ENCODE peak calls at places on chromosomes 4 and X, in five cellular contexts. One of them, this sample, is unnamed.

GRCh38 chr4:156021298-156021697 is 67.6 kb upstream of the CTSO start:
- DNase-seq in cardiac muscle cell: no peak
- DNase-seq in choroid plexus epithelial cell: no peak
- DNase-seq in MG63: no peak
- DNase-seq in keratinocyte: no peak
- DNase-seq in this sample: no peak

GRCh38 chr4:125833-126232 is 1.5 kb downstream of the ZNF718 start:
- DNase-seq in choroid plexus epithelial cell: no peak
- DNase-seq in keratinocyte: no peak
- DNase-seq in cardiac muscle cell: no peak
- DNase-seq in MG63: no peak
- DNase-seq in this sample: no peak

GRCh38 chr4:128517739-128518510 is 230.3 kb upstream of the PGRMC2 start:
- DNase-seq in keratinocyte: no peak
- DNase-seq in choroid plexus epithelial cell: peak
- DNase-seq in cardiac muscle cell: no peak
- DNase-seq in MG63: peak
- DNase-seq in this sample: peak

GRCh38 chrX:14030248-14030592 is 528 bp upstream of the GEMIN8 start:
- DNase-seq in keratinocyte: no peak
- DNase-seq in MG63: no peak
- DNase-seq in choroid plexus epithelial cell: peak
- DNase-seq in cardiac muscle cell: no peak
- DNase-seq in this sample: no peak

GRCh38 chr4:83248486-83248885 is 36.1 kb downstream of the COQ2 start:
- DNase-seq in choroid plexus epithelial cell: no peak
- DNase-seq in cardiac muscle cell: no peak
- DNase-seq in keratinocyte: no peak
- DNase-seq in MG63: peak
- DNase-seq in this sample: no peak

GRCh38 chrX:42752730-42753129 is 25.2 kb downstream of the PPP1R2C start:
- DNase-seq in keratinocyte: no peak
- DNase-seq in choroid plexus epithelial cell: no peak
- DNase-seq in MG63: no peak
- DNase-seq in cardiac muscle cell: no peak
- DNase-seq in this sample: no peak

GRCh38 chrX:77668391-77669237 is 117.4 kb downstream of the ATRX start:
- DNase-seq in MG63: no peak
- DNase-seq in cardiac muscle cell: no peak
- DNase-seq in choroid plexus epithelial cell: peak
- DNase-seq in keratinocyte: no peak
- DNase-seq in this sample: no peak

GRCh38 chrX:108165349-108166111 is 74.0 kb downstream of the ATG4A start:
- DNase-seq in MG63: peak
- DNase-seq in cardiac muscle cell: peak
- DNase-seq in keratinocyte: no peak
- DNase-seq in choroid plexus epithelial cell: peak
- DNase-seq in this sample: no peak

GRCh38 chr4:176277162-176277904 is 8.3 kb upstream of the ASB5 start:
- DNase-seq in MG63: peak
- DNase-seq in keratinocyte: no peak
- DNase-seq in cardiac muscle cell: peak
- DNase-seq in choroid plexus epithelial cell: peak
- DNase-seq in this sample: no peak

GRCh38 chr4:119647558-119647957 is 19.0 kb upstream of the PDE5A start:
- DNase-seq in keratinocyte: no peak
- DNase-seq in choroid plexus epithelial cell: peak
- DNase-seq in MG63: peak
- DNase-seq in cardiac muscle cell: no peak
- DNase-seq in this sample: no peak

GRCh38 chrX:25858273-25858880 is 279.8 kb upstream of the MAGEB18 start:
- DNase-seq in MG63: no peak
- DNase-seq in cardiac muscle cell: no peak
- DNase-seq in keratinocyte: no peak
- DNase-seq in choroid plexus epithelial cell: peak
- DNase-seq in this sample: no peak

GRCh38 chr4:121164291-121164690 is at the start of gene TNIP3:
- DNase-seq in choroid plexus epithelial cell: peak
- DNase-seq in MG63: peak
- DNase-seq in cardiac muscle cell: no peak
- DNase-seq in keratinocyte: no peak
- DNase-seq in this sample: no peak

GRCh38 chr4:133711817-133712216 is 489.8 kb downstream of the PABPC4L start:
- DNase-seq in cardiac muscle cell: no peak
- DNase-seq in MG63: no peak
- DNase-seq in keratinocyte: no peak
- DNase-seq in choroid plexus epithelial cell: peak
- DNase-seq in this sample: no peak

GRCh38 chr4:113730467-113731216 is 30.9 kb downstream of the CAMK2D start:
- DNase-seq in choroid plexus epithelial cell: no peak
- DNase-seq in MG63: no peak
- DNase-seq in cardiac muscle cell: no peak
- DNase-seq in keratinocyte: no peak
- DNase-seq in this sample: no peak

GRCh38 chr4:2790583-2791517 is 2.0 kb upstream of the SH3BP2 start:
- DNase-seq in keratinocyte: no peak
- DNase-seq in choroid plexus epithelial cell: no peak
- DNase-seq in cardiac muscle cell: no peak
- DNase-seq in MG63: no peak
- DNase-seq in this sample: no peak

GRCh38 chr4:7971881-7972500 is 32.3 kb upstream of the AFAP1 start:
- DNase-seq in choroid plexus epithelial cell: peak
- DNase-seq in keratinocyte: peak
- DNase-seq in cardiac muscle cell: no peak
- DNase-seq in MG63: no peak
- DNase-seq in this sample: no peak

GRCh38 chr4:7967501-7968261 is 28.0 kb upstream of the AFAP1 start:
- DNase-seq in cardiac muscle cell: no peak
- DNase-seq in keratinocyte: no peak
- DNase-seq in MG63: peak
- DNase-seq in choroid plexus epithelial cell: peak
- DNase-seq in this sample: no peak

GRCh38 chr4:7971159-7971631 is 31.5 kb upstream of the AFAP1 start:
- DNase-seq in choroid plexus epithelial cell: no peak
- DNase-seq in keratinocyte: no peak
- DNase-seq in MG63: no peak
- DNase-seq in cardiac muscle cell: no peak
- DNase-seq in this sample: no peak

GRCh38 chr4:7968262-7968896 is 28.7 kb upstream of the AFAP1 start:
- DNase-seq in MG63: no peak
- DNase-seq in choroid plexus epithelial cell: no peak
- DNase-seq in cardiac muscle cell: no peak
- DNase-seq in keratinocyte: no peak
- DNase-seq in this sample: no peak

DNA sequence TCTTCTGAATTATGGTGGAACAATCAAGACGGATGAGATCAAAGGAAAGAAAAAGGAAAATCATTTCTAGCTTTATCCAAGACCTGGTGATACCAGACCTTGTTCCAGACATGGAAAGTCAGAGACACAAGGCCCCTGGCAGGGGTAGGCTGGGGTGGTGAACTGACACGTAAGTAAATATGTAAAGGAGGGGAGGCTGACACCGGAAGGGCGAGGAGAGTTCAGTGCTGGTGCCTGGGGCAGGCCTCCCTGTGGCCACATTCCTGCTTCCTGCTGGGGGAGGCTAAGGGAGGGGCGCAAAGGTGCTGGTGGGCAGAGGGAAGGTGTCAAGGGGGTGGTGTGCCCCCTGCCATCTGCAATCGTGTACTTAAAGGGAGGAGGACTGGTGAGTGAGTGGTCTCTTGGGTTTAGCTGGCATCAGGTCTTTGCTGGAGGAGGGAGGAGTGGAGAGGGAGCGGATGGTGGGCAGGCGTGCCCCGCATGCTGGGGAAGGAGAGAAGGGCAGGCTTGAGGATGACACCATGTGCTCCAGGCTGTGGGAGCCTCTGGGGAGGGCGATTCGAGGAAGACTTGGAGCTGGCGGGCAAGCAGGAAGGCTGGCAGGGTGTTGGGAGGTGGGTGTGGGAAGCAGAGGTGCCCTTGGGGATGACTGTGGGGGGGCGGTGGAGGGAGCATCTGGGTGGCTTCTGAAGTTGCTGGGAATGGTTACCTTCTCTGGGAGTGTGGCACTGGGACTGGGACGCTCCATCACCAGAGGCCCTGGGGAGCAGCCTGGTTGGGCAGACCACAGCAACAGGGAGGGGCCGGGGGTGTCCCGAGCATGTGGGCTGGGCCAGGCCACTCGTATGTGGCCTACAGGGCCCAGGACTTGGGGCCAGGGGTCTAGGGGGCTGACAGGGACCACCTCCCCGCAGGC is 30.6 kb upstream of the AFAP1 start:
- DNase-seq in choroid plexus epithelial cell: peak
- DNase-seq in keratinocyte: no peak
- DNase-seq in cardiac muscle cell: no peak
- DNase-seq in MG63: peak
- DNase-seq in this sample: no peak
- H3K4me3 ChIP-seq in choroid plexus epithelial cell: peak
- H3K4me3 ChIP-seq in keratinocyte: peak
- H3K4me3 ChIP-seq in cardiac muscle cell: no peak
- H3K4me3 ChIP-seq in MG63: no peak
- H3K4me3 ChIP-seq in this sample: peak

GRCh38 chr4:184328022-184328736 is 110.5 kb upstream of the ENPP6 start:
- DNase-seq in choroid plexus epithelial cell: no peak
- DNase-seq in MG63: no peak
- DNase-seq in keratinocyte: peak
- DNase-seq in cardiac muscle cell: no peak
- DNase-seq in this sample: no peak
- H3K4me3 ChIP-seq in choroid plexus epithelial cell: no peak
- H3K4me3 ChIP-seq in MG63: no peak
- H3K4me3 ChIP-seq in keratinocyte: no peak
- H3K4me3 ChIP-seq in cardiac muscle cell: no peak
- H3K4me3 ChIP-seq in this sample: no peak

DNA sequence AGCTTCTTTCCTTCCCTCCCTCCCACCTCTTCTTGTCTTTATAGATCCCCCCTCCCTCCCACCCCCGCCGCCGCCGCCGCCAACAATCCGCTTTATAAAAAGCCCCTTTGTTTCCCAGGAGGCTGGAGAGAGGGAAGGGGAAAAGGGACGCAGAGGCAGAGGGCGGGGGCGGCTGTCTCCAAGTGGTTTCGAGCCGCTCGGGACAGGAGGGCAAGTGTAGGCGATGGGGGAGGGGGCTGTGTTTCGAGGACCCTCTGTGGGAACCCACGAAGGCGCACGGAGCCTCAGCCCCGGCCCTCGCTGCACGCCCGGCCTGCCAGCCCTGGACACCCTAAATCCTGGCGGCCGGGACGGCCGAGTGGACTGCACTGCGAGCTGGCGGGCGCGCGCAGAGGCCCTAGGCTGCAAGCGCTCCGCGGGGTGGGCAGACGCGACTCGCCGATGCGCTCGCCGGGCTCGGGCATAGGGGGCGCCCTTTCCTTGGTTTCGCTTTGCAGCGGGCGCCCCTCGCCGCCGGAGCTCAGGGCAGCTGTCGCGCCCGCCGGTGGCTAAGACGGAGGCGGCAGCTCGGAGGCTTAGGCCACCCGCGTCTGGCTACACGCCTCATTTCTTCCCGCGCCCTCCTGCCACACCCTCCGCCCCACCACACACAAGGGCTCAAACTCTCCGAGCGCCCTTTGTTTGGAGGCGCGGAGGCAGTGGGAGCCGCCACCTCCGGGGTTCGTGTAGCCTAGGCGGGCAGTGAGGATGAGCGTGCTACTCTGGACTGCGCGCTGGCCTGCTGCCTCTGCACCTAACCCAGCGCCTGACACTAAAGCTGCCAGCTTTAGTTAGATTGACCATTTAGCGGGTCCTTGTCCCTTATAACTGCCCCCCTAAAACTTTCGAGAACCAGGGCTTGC is 2.2 kb downstream of the MAMLD1 start:
- DNase-seq in choroid plexus epithelial cell: peak
- DNase-seq in cardiac muscle cell: peak
- DNase-seq in MG63: peak
- DNase-seq in keratinocyte: no peak
- DNase-seq in this sample: no peak
- H3K4me3 ChIP-seq in choroid plexus epithelial cell: peak
- H3K4me3 ChIP-seq in cardiac muscle cell: peak
- H3K4me3 ChIP-seq in MG63: peak
- H3K4me3 ChIP-seq in keratinocyte: peak
- H3K4me3 ChIP-seq in this sample: peak

DNA sequence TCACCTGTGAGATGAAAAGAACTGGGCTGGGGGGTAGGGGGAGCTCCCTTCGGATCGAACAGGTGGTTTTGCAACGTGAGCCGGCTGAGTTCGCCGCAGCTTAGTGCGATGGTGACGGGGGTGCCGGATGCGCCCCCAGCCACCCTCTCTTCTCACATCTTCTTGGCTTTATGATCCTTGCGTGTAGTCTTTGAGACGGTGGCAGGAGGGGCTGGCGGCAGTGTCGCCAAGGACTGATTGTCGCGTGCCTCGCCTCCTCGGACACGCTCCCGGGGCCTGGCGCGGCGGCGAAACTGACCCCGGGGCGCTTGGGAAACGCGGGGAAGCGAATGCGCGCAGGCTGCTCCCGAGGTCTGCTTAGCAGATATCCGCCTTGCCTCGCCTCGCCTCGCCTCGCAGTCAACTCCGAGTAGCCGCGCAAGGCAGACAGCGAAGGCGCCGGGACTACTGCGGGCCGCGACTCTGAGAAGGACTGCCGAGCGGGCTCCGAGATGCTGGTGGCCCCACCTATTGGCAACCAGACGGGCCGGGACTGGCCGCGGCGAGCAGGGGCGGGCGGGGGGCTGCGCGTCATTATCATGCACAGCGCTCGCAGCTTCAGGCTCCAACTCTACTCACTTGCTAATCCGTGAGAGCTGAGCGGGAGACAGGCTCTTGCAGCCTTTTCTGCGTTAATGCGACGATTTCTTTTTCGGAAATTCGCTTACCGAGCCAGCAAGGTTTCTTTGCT is 1.5 kb downstream of the GRID2 start:
- DNase-seq in keratinocyte: no peak
- DNase-seq in MG63: peak
- DNase-seq in cardiac muscle cell: peak
- DNase-seq in choroid plexus epithelial cell: peak
- DNase-seq in this sample: no peak
- H3K4me3 ChIP-seq in keratinocyte: peak
- H3K4me3 ChIP-seq in MG63: peak
- H3K4me3 ChIP-seq in cardiac muscle cell: peak
- H3K4me3 ChIP-seq in choroid plexus epithelial cell: peak
- H3K4me3 ChIP-seq in this sample: peak

GRCh38 chr4:89253935-89254334 is 53.7 kb downstream of the GPRIN3 start:
- DNase-seq in cardiac muscle cell: no peak
- DNase-seq in MG63: no peak
- DNase-seq in choroid plexus epithelial cell: no peak
- DNase-seq in keratinocyte: no peak
- DNase-seq in this sample: no peak
- H3K4me3 ChIP-seq in cardiac muscle cell: no peak
- H3K4me3 ChIP-seq in MG63: no peak
- H3K4me3 ChIP-seq in choroid plexus epithelial cell: no peak
- H3K4me3 ChIP-seq in keratinocyte: no peak
- H3K4me3 ChIP-seq in this sample: no peak

DNA sequence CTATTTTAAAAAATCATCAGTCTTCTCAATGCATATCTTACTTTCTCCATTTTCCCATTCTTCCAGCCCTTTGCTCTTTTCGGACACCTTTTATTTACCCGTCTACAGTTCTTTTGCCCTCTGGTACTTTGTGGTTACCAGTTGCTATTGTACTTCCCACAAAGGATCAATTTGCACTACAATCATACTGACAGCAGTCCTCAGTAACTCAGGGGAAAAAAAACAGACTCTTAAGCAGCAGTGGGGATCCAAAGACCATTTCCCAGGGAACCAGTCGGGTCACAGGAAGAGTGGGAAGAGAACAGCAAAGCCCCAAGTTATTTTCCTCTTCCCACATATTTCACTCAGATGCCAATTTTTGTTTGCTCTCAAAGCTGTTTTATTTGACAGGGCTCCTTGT is 23.1 kb downstream of the DMD start:
- DNase-seq in keratinocyte: no peak
- DNase-seq in MG63: no peak
- DNase-seq in cardiac muscle cell: peak
- DNase-seq in choroid plexus epithelial cell: no peak
- DNase-seq in this sample: no peak
- H3K4me3 ChIP-seq in keratinocyte: no peak
- H3K4me3 ChIP-seq in MG63: no peak
- H3K4me3 ChIP-seq in cardiac muscle cell: no peak
- H3K4me3 ChIP-seq in choroid plexus epithelial cell: no peak
- H3K4me3 ChIP-seq in this sample: no peak